ENCODE peak calls at places on chromosomes 6 and 20, in seven cellular contexts. L is fibroblast of pulmonary artery, K is fibroblast of villous mesenchyme, J is amniotic stem cell, W is NCI-H1436, I is progenitor cell of endocrine pancreas, O is GM04503. U is an unnamed sample.

GRCh38 chr6:17035257-17035757 is 66.5 kb upstream of the STMND1 start:
- DNase-seq in L (no peak), K (no peak), J (no peak), W (peak; percentile 53), I (no peak), O (no peak), U (no peak)

GRCh38 chr6:126039284-126039683 is 52.9 kb downstream of the TRMT11 start:
- DNase-seq in L (peak; percentile 60), K (peak; percentile 52), J (no peak), W (no peak), I (no peak), O (no peak), U (no peak)

GRCh38 chr20:21175433-21175832 is 49.6 kb downstream of the KIZ start:
- DNase-seq in L (no peak), K (no peak), J (no peak), W (no peak), I (no peak), O (no peak), U (peak; percentile 78)

GRCh38 chr6:149190228-149190831 is 127.2 kb upstream of the TAB2 start:
- DNase-seq in L (peak; percentile 49), K (peak; percentile 42), J (no peak), W (no peak), I (no peak), O (no peak), U (peak; percentile 53)

GRCh38 chr6:8707956-8708772 is 272.8 kb upstream of the SLC35B3 start:
- DNase-seq in L (peak; percentile 4), K (peak; percentile 2), J (peak; percentile 15), W (peak; percentile 36), I (no peak), O (peak; percentile 0), U (no peak)

GRCh38 chr20:11394145-11394833 is 523.4 kb upstream of the BTBD3 start:
- DNase-seq in L (peak; percentile 59), K (peak; percentile 88), J (no peak), W (no peak), I (no peak), O (peak; percentile 87), U (no peak)

GRCh38 chr6:105804436-105804835 is 281.7 kb upstream of the PRDM1 start:
- DNase-seq in L (no peak), K (peak; percentile 58), J (peak; percentile 48), W (no peak), I (no peak), O (peak; percentile 63), U (no peak)

GRCh38 chr6:35972471-35972985 is 51.6 kb upstream of the SRPK1 start:
- DNase-seq in L (no peak), K (no peak), J (no peak), W (no peak), I (no peak), O (no peak), U (no peak)

GRCh38 chr6:156862711-156863110 is 85.5 kb downstream of the ARID1B start:
- DNase-seq in L (no peak), K (no peak), J (no peak), W (no peak), I (no peak), O (no peak), U (no peak)

U was measured in activated CD8-positive, alpha-beta T cell treated with anti-CD3 and anti-CD28 coated beads, Interleukin-2, amount 10 ng/mL, durations not matched to agents 7 days and 5 days.